ENCODE peak calls at places on chromosomes 13 and 19, in five cellular contexts. N is transverse colon, Q is A549, T is kidney, Z is lower lobe of right lung. P is an unnamed sample.

GRCh38 chr19:35549174-35549788 is 3.9 kb downstream of the TMEM147 start:
- DNase-seq in N (peak), Q (peak), T (no peak), Z (no peak), P (peak)

GRCh38 chr13:63455938-63456337 is 2040.3 kb upstream of the PCDH20 start:
- DNase-seq in N (no peak), Q (no peak), T (no peak), Z (no peak), P (no peak)

GRCh38 chr13:52933547-52934167 is 85.2 kb upstream of the PCDH8 start:
- DNase-seq in N (no peak), Q (no peak), T (no peak), Z (no peak), P (no peak)

GRCh38 chr19:53879145-53880037 is 2.6 kb upstream of the PRKCG start:
- DNase-seq in N (peak), Q (peak), T (peak), Z (peak), P (peak)

GRCh38 chr13:100506154-100506553 is 82.4 kb downstream of the GGACT start:
- DNase-seq in N (no peak), Q (no peak), T (no peak), Z (no peak), P (no peak)

GRCh38 chr13:33303885-33304284 is 18.3 kb upstream of the STARD13 start:
- DNase-seq in N (no peak), Q (no peak), T (no peak), Z (no peak), P (no peak)

GRCh38 chr13:110723598-110723997 is 10.1 kb downstream of the ING1 start:
- DNase-seq in N (no peak), Q (no peak), T (no peak), Z (no peak), P (no peak)

GRCh38 chr13:113975416-113975815 is 1.5 kb upstream of the C13orf46 start:
- DNase-seq in N (no peak), Q (no peak), T (peak), Z (no peak), P (no peak)

GRCh38 chr13:114017028-114017630 is 43.3 kb upstream of the C13orf46 start:
- DNase-seq in N (no peak), Q (peak), T (no peak), Z (no peak), P (no peak)

GRCh38 chr13:31956944-31957644 is 74.5 kb upstream of the FRY start:
- DNase-seq in N (no peak), Q (no peak), T (no peak), Z (no peak), P (no peak)
- H3K27ac ChIP-seq in N (no peak), Q (no peak), T (no peak), Z (no peak), P (no peak)

DNA sequence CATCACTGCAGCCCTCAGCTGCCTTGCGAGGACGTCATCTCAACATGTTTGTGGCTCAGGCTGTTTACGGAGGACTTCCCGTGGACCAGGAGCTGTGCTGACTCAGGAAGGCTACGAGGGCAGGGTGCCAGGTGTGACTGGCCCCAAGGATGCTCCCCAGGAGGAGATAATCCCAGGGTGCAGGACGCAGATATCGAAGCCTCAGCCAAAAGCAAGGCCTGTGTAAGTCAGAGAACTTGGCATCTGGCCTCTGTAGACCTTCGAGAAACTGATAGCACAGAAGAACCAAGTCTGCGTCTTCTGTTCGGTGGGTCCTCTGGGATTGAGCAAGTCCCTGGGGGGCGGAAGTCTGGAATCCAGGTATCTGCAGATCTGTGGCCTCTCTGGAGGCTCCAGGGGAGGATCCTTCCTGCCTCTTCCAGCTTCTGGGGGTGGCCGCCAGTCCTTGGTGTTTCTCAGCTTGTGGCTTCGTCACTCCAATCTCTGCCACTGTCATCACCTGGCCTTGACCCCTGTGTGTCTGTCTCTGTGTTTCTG is 2.6 kb upstream of the DOHH start:
- DNase-seq in N (no peak), Q (no peak), T (no peak), Z (no peak), P (no peak)
- H3K27ac ChIP-seq in N (no peak), Q (no peak), T (no peak), Z (no peak), P (no peak)

DNA sequence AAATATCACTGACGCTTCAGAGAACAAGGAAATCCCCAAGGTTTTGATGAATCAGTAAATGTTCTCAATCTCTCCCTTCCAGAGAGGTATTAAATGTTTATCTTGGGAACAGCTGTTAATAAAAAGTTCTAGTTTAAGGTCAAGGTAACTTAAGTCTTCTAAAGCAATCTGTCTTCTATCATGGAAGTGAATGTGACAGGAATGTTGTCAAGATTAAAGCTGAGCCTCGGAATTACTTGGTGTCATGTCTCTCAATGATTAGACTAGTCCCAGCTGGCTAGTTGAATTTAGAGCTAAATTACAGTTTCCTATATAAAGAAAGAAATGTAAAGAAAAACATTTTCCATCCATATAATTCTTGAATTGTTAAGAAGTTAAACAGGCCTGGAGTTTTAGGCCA is 23.4 kb downstream of the ESD start:
- DNase-seq in N (no peak), Q (no peak), T (no peak), Z (no peak), P (no peak)
- H3K27ac ChIP-seq in N (no peak), Q (no peak), T (no peak), Z (no peak), P (no peak)

DNA sequence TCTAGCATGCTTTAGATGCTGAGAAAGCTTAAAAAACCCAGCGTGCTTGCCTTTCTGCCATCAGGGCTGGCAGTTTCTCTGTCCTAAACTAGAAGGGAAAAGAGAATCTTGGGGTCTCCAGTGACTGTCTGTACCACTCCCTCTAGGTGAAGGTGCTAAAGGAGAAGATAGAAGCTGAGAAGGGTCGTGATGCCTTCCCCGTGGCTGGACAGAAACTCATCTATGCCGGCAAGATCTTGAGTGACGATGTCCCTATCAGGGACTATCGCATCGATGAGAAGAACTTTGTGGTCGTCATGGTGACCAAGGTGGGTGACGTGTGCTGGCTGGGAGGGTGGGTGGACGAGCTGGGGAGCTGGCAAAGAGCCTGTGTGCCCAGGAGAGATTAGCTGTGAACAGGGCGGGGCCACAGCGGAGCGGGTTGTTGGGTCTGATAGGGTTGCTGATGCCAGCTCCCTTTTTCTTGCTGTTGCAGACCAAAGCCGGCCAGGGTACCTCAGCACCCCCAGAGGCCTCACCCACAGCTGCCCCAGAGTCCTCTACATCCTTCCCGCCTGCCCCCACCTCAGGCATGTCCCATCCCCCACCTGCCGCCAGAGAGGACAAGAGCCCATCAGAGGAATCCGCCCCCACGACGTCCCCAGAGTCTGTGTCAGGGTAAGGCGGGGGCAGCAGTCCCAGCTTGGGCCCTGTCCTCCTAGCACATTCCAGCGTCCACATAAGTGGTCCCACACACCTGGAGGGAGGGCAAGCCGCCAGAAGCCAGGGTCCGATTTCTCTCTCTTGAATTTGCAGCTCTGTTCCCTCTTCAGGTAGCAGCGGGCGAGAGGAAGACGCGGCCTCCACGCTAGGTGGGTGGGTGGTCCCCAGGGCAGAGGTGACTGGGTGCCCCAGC is 2.3 kb downstream of the RAD23A start:
- DNase-seq in N (no peak), Q (no peak), T (peak), Z (peak), P (no peak)
- H3K27ac ChIP-seq in N (no peak), Q (no peak), T (no peak), Z (no peak), P (no peak)

DNA sequence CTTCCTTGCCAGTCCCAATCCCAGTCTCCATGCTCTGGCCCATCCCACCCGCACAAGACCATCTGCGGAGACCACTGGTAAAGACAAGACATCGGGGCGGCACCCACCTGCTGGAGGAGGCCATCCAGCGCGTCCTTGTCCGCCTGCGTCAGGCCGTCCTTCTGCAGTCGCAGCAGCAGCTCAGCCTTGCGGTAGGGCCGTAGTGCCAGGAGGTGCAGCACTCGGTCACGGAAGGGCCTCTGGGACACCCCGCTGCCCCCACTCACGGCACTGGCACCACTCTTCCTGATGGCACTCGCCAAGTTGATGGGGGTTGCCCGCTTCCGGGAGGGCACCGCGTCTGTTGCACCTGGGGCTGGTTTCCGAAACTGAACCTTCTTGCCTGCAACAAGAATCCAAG is 23.5 kb upstream of the ISYNA1 start:
- DNase-seq in N (no peak), Q (no peak), T (peak), Z (no peak), P (no peak)
- H3K27ac ChIP-seq in N (peak), Q (no peak), T (no peak), Z (peak), P (no peak)

DNA sequence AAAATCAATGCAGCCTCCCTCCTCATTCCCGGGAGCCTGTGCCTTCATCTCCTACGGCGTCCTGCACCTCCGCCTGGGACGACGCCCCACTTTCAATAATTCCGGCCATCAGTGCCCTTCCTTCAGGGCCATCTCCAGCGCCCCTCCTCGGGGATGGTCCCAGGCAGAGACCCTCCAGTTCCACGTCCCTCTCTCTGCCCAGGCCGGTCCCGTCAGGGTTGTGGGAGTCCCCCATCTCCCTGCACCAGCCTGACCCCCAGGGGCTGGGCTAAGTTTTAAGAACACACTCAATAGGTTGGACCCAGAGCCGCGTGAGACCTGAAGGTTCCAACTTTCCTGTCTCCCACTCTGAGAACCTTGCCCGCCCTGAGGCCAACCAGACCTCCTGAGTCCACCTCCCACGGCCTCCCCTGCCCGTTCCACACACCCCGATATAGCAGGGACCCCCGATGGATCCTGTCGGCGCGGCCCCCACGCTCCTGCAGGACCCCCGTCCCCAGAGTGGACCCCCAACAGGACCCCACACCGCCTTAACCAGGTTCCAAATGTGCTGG is 645 bp downstream of the TMEM161A start:
- DNase-seq in N (no peak), Q (no peak), T (no peak), Z (no peak), P (peak)
- H3K27ac ChIP-seq in N (peak), Q (peak), T (peak), Z (peak), P (peak)

GRCh38 chr19:51391073-51391611 is 751 bp upstream of the C19orf84 start:
- DNase-seq in N (no peak), Q (no peak), T (no peak), Z (no peak), P (no peak)
- H3K27ac ChIP-seq in N (no peak), Q (no peak), T (no peak), Z (no peak), P (no peak)

DNA sequence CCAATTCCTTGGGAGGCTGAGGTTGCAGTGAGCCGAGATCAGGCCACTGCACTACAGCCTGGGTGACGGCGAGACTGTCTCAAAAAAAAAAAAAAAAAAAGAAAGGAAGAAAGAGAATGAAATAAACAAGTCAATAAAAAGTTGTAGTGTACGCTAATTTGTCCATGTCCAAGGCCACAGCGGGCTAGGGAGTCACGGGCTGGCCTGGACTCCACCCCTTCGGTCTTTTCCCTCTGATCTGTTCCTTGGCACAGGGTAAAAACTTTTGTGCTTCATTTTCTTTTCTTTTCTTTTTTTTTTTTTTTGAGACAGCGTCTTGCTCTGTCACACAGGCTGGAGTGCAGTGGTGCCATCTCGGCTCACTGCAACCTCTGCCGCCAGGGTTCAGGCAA is 19.4 kb upstream of the MKNK2 start:
- DNase-seq in N (peak), Q (no peak), T (no peak), Z (no peak), P (no peak)
- H3K27ac ChIP-seq in N (peak), Q (no peak), T (no peak), Z (no peak), P (peak)

GRCh38 chr19:23118400-23118799 is 1.6 kb downstream of the ZNF730 start:
- DNase-seq in N (no peak), Q (no peak), T (no peak), Z (no peak), P (no peak)

DNA sequence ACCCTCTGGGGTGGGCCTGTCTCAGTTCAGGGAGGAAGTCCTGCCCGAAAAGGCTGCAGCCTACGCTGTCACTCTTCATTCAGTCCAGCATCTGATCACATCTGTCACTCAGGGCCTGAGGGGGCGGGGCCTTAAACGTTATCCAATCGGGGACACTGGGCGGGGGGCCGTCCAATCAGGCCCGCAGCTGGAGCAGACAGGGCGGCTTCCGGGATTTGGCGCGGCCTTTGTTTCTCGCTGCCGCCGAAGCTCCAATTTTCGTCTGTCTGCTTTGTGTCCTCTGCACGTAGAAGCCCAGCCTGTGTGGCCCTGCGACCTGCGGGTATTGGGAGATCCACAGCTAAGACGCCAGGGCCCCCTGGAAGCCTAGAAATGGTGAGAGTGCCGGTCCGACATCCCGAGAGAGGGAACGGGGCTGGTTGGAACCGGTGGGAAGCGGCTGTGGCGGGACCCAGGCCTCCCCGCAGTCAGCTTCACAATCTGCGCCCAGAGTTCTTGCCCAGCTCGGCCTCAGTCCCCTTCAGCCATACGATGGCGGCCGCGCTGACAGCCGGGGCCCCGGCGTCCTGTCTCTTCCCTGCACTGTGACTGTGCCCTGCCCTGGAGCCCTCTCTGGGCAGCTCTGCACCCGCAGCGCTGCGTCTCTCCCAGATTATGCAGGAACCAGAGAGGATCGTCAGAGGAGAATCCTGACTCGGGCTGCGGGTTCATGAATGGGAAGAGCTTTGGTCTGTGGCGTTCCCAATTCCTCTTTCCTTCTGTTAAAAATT is at the start of gene ZNF730:
- DNase-seq in N (peak), Q (no peak), T (peak), Z (peak), P (no peak)
- H3K27ac ChIP-seq in N (no peak), Q (no peak), T (no peak), Z (no peak), P (no peak)

DNA sequence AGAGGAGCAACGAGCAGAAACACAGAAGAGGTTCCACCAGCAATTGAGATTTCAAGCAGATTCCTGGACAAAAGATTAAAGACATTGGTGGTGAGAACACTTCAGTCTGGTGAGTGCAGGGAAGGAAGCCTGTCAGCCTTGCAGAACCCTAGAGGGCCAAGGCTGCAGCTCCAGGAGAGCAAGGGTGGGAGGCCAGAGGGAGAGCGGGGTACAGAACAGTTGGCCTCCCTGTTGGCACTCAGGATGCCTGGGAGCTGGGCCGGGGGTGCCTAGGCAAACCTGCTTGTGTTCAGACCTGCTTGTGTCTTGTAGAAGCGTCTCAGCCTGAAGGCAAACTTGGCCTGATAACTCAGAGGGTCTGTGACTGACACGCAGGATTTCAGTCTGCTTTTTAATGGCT is 5.1 kb upstream of the LIN7B start:
- DNase-seq in N (no peak), Q (no peak), T (no peak), Z (no peak), P (no peak)
- H3K27ac ChIP-seq in N (no peak), Q (no peak), T (no peak), Z (no peak), P (no peak)